ENCODE peak calls at places on chromosome 12, in seven cellular contexts. D, V, I, C, N, S and P are unnamed samples.
A peak's percentile ranks its signal among the peaks of the same experiment; 100 is the strongest.

GRCh38 chr12:120071493-120072020 is 45.0 kb downstream of the RAB35 start:
- DNase-seq in D (no peak), V (no peak), I (no peak), C (no peak), N (no peak), S (no peak), P (no peak)

GRCh38 chr12:124392991-124393790 is 98.3 kb downstream of the RFLNA start:
- DNase-seq in D (peak; percentile 76), V (peak; percentile 97), I (peak; percentile 77), C (peak; percentile 88), N (peak; percentile 45), S (peak; percentile 35), P (no peak)

GRCh38 chr12:92411687-92412086 is 266.0 kb upstream of the BTG1 start:
- DNase-seq in D (no peak), V (no peak), I (no peak), C (no peak), N (no peak), S (no peak), P (no peak)

GRCh38 chr12:105331805-105332251 is 1.3 kb downstream of the C12orf75 start:
- DNase-seq in D (no peak), V (no peak), I (peak; percentile 64), C (no peak), N (peak; percentile 21), S (peak; percentile 12), P (no peak)

GRCh38 chr12:118061011-118061875 is at the start of gene WSB2:
- DNase-seq in D (peak; percentile 64), V (peak; percentile 55), I (peak; percentile 41), C (peak; percentile 80), N (peak; percentile 87), S (peak; percentile 48), P (no peak)

GRCh38 chr12:65953621-65954020 is 129.3 kb downstream of the HMGA2 start:
- DNase-seq in D (no peak), V (no peak), I (no peak), C (no peak), N (no peak), S (no peak), P (no peak)

GRCh38 chr12:62817556-62818271 is 117.2 kb downstream of the PPM1H start:
- DNase-seq in D (no peak), V (no peak), I (no peak), C (no peak), N (no peak), S (peak; percentile 87), P (peak; percentile 32)

GRCh38 chr12:130504110-130504835 is 166.6 kb downstream of the PIWIL1 start:
- DNase-seq in D (no peak), V (no peak), I (no peak), C (no peak), N (no peak), S (no peak), P (no peak)

GRCh38 chr12:119258149-119258548 is 76.4 kb upstream of the CCDC60 start:
- DNase-seq in D (no peak), V (no peak), I (no peak), C (no peak), N (no peak), S (no peak), P (no peak)

GRCh38 chr12:12803186-12803585 is 10.0 kb upstream of the DDX47 start:
- DNase-seq in D (peak; percentile 92), V (peak; percentile 97), I (peak; percentile 95), C (peak; percentile 71), N (peak; percentile 82), S (peak; percentile 81), P (peak; percentile 44)

GRCh38 chr12:82415402-82415801 is 57.1 kb downstream of the METTL25 start:
- DNase-seq in D (no peak), V (no peak), I (no peak), C (no peak), N (no peak), S (peak; percentile 71), P (no peak)

GRCh38 chr12:116099664-116100432 is 177.6 kb downstream of the MED13L start:
- DNase-seq in D (no peak), V (no peak), I (no peak), C (no peak), N (no peak), S (no peak), P (no peak)
- H3K4me3 ChIP-seq in D (no peak overlapping the region), V (no peak overlapping the region), I (no peak overlapping the region), C (no peak overlapping the region), N (no peak overlapping the region), S (no peak overlapping the region), P (no peak overlapping the region)

GRCh38 chr12:3107071-3107583 is 29.9 kb downstream of the TSPAN9 start:
- DNase-seq in D (no peak), V (no peak), I (no peak), C (peak; percentile 81), N (no peak), S (peak; percentile 86), P (peak; percentile 68)
- TF ChIP-seq CTCF in D (no peak), V (no peak), I (no peak), C (peak; percentile 7), N (no peak), S (peak; percentile 36), P (peak; percentile 21)

DNA sequence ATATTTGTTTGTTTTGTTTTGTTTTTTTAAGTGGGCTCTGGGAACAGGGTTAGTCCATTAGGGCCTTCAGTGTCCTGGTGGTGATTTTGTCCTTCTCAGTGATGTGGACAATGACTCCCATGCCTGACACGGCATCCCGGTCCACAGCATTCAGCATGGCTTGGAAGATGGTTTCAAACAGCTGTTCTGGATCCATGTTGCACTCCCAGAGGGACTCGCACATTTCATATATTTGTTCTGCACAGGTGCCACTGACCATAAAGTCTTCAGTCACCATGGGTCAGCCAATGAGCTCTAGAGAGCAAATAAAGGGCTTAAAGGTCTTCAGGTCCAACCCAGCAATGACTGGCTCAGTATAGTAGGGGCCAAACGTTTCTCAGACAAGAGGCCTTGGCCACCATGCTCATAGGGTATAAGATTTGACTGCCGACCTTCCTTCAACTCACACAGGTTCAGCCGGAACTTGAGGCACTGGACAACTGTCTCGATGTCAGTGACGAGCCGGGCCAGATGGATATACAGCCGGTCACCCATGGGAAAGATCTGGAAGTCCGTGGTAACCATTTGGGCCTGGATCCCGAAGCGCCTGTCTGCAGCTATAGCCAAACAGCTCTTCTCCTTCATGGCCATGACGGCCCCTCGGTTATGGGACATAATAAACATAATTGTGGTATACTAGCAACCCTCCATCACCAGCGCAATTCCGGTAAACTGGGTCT is 18.0 kb downstream of the OR10P1 start:
- DNase-seq in D (no peak), V (no peak), I (no peak), C (no peak), N (no peak), S (no peak), P (no peak)
- H3K4me3 ChIP-seq in D (no peak overlapping the region), V (no peak overlapping the region), I (no peak overlapping the region), C (no peak overlapping the region), N (no peak overlapping the region), S (no peak overlapping the region), P (no peak overlapping the region)

GRCh38 chr12:26003065-26003464 is 44.6 kb downstream of the RASSF8 start:
- DNase-seq in D (no peak), V (no peak), I (no peak), C (no peak), N (no peak), S (no peak), P (no peak)

GRCh38 chr12:26000883-26001282 is 42.4 kb downstream of the RASSF8 start:
- DNase-seq in D (no peak), V (no peak), I (no peak), C (no peak), N (no peak), S (no peak), P (no peak)

GRCh38 chr12:25996677-25997076 is 38.2 kb downstream of the RASSF8 start:
- DNase-seq in D (no peak), V (no peak), I (peak; percentile 17), C (no peak), N (no peak), S (no peak), P (no peak)

GRCh38 chr12:25997401-25997973 is 39.0 kb downstream of the RASSF8 start:
- DNase-seq in D (no peak), V (no peak), I (peak; percentile 100), C (no peak), N (no peak), S (peak; percentile 83), P (peak; percentile 91)

GRCh38 chr12:26001530-26001929 is 43.0 kb downstream of the RASSF8 start:
- DNase-seq in D (no peak), V (no peak), I (peak; percentile 32), C (no peak), N (no peak), S (no peak), P (no peak)
- TF ChIP-seq CTCF in D (no peak), V (no peak), I (peak; percentile 52), C (no peak), N (peak; percentile 5), S (peak; percentile 19), P (no peak)